ENCODE peak calls at places on chromosomes 4 and X, in five cellular contexts. P is naive thymus-derived CD8-positive, alpha-beta T cell; V is NCI-H226; F is psoas muscle; U is choroid plexus epithelial cell. J is an unnamed sample.

GRCh38 chr4:142762280-142762679 is 83.8 kb downstream of the INPP4B start:
- DNase-seq in V (no peak), F (no peak), U (no peak), P (no peak), J (no peak)

GRCh38 chrX:139762400-139763183 is 54.6 kb upstream of the MCF2 start:
- DNase-seq in F (peak; percentile 12), P (no peak), U (peak; percentile 60), V (no peak), J (no peak)

GRCh38 chr4:41628916-41629315 is 91.0 kb downstream of the LIMCH1 start:
- DNase-seq in F (no peak), U (no peak), P (no peak), V (no peak), J (no peak)

GRCh38 chr4:140300271-140300970 is 73.0 kb upstream of the SCOC start:
- DNase-seq in P (no peak), V (peak; percentile 78), U (peak; percentile 60), F (no peak), J (no peak)

GRCh38 chr4:37981844-37982720 is 21.9 kb downstream of the PTTG2 start:
- DNase-seq in P (no peak), F (no peak), U (peak; percentile 53), V (peak; percentile 18), J (no peak)

GRCh38 chr4:153534792-153535629 is 68.9 kb downstream of the TMEM131L start:
- DNase-seq in F (no peak), P (no peak), V (no peak), U (no peak), J (no peak)

GRCh38 chr4:40212674-40213504 is 16.1 kb downstream of the RHOH start:
- DNase-seq in U (peak; percentile 20), V (no peak), P (no peak), F (no peak), J (no peak)

GRCh38 chr4:152843476-152844107 is 63.8 kb downstream of the ARFIP1 start:
- DNase-seq in V (no peak), F (no peak), P (no peak), U (no peak), J (no peak)

GRCh38 chrX:39750246-39750790 is 347.4 kb downstream of the BCOR start:
- DNase-seq in V (no peak), U (no peak), P (no peak), F (no peak), J (no peak)

GRCh38 chr4:106329027-106329618 is 12.8 kb downstream of the AIMP1 start:
- DNase-seq in V (peak; percentile 12), P (no peak), U (peak; percentile 78), F (no peak), J (no peak)

GRCh38 chr4:32140636-32141035 is 1420.5 kb downstream of the PCDH7 start:
- DNase-seq in P (no peak), V (peak; percentile 88), F (no peak), U (peak; percentile 94), J (no peak)

GRCh38 chr4:158350161-158350560 is 139.9 kb downstream of the TMEM144 start:
- DNase-seq in V (no peak), U (no peak), F (no peak), P (no peak), J (no peak)

GRCh38 chr4:116953947-116954346 is 131.4 kb downstream of the TRAM1L1 start:
- DNase-seq in V (no peak), F (no peak), P (no peak), U (no peak), J (no peak)

GRCh38 chr4:174314770-174315169 is 31.1 kb downstream of the CEP44 start:
- DNase-seq in U (peak; percentile 79), F (no peak), P (no peak), V (peak; percentile 29), J (no peak)